ENCODE peak calls at places on chromosomes 1 and 21, in six cellular contexts. L, J, R, I, S and U are unnamed samples.

GRCh38 chr1:188782220-188782841 is 1695.3 kb downstream of the BRINP3 start:
- DNase-seq in J (peak), I (peak), S (peak), R (peak), L (peak), U (peak)

GRCh38 chr1:54671985-54672608 is 30.5 kb downstream of the MROH7 start:
- DNase-seq in J (peak), I (peak), R (peak), S (peak), L (peak), U (peak)

GRCh38 chr1:155177918-155178281 is 4.3 kb downstream of the TRIM46 start:
- DNase-seq in L (no peak), R (no peak), J (no peak), I (no peak), S (no peak), U (no peak)

GRCh38 chr21:46284077-46284644 is 1.2 kb downstream of the MCM3AP start:
- DNase-seq in J (no peak), R (no peak), I (no peak), L (no peak), S (no peak), U (no peak)

GRCh38 chr1:10494754-10495474 is 20.2 kb downstream of the PEX14 start:
- DNase-seq in J (peak), L (peak), S (peak), R (peak), I (no peak), U (peak)

GRCh38 chr1:227889047-227889862 is 58.5 kb downstream of the WNT9A start:
- DNase-seq in J (no peak), S (no peak), I (no peak), L (peak), R (no peak), U (peak)

GRCh38 chr1:82762829-82763532 is 962.2 kb downstream of the ADGRL2 start:
- DNase-seq in J (no peak), I (no peak), R (no peak), L (no peak), S (no peak), U (no peak)

GRCh38 chr1:8702121-8702520 is 115.3 kb downstream of the RERE start:
- DNase-seq in S (peak), J (no peak), I (no peak), R (no peak), L (peak), U (peak)

GRCh38 chr1:97691325-97691724 is 229.5 kb downstream of the DPYD start:
- DNase-seq in J (no peak), R (no peak), I (no peak), S (no peak), L (no peak), U (no peak)

GRCh38 chr1:244369256-244370057 is 82.3 kb downstream of the ADSS2 start:
- DNase-seq in R (no peak), J (no peak), L (no peak), I (peak), S (no peak), U (peak)

GRCh38 chr1:24086466-24086865 is 25.5 kb downstream of the MYOM3 start:
- DNase-seq in J (no peak), I (no peak), L (no peak), S (no peak), R (no peak), U (no peak)

GRCh38 chr1:59298178-59298583 is 1.3 kb downstream of the FGGY start:
- DNase-seq in L (no peak), R (no peak), I (no peak), S (no peak), J (no peak), U (no peak)

GRCh38 chr1:59298710-59299346 is 1.9 kb downstream of the FGGY start:
- DNase-seq in J (no peak), L (peak), S (no peak), I (no peak), R (peak), U (no peak)

GRCh38 chr1:59294423-59294822 is 2.5 kb upstream of the FGGY start:
- DNase-seq in L (no peak), I (no peak), J (no peak), S (no peak), R (no peak), U (no peak)

GRCh38 chr1:59295603-59296002 is 1.3 kb upstream of the FGGY start:
- DNase-seq in I (no peak), J (no peak), L (no peak), R (no peak), S (no peak), U (no peak)

GRCh38 chr1:59296358-59297256 is at the start of gene FGGY:
- DNase-seq in S (peak), L (peak), I (peak), R (peak), J (peak), U (peak)
- H2BK5ac ChIP-seq in S (peak), L (peak), I (peak), R (peak), J (peak), U (no peak)

GRCh38 chr1:22286491-22286890 is 143.6 kb upstream of the WNT4 start:
- DNase-seq in S (no peak), I (no peak), R (no peak), L (no peak), J (no peak), U (no peak)
- H2BK15ac ChIP-seq in S (no peak), I (no peak), R (no peak), L (no peak), J (no peak), U (no peak)

GRCh38 chr1:92934395-92935378 is 26.6 kb downstream of the DIPK1A start:
- DNase-seq in L (no peak), S (peak), J (no peak), I (no peak), R (peak), U (no peak)

GRCh38 chr1:92927870-92928269 is 33.4 kb downstream of the DIPK1A start:
- DNase-seq in L (no peak), J (no peak), R (no peak), I (no peak), S (no peak), U (no peak)

GRCh38 chr1:92933459-92933858 is 27.8 kb downstream of the DIPK1A start:
- DNase-seq in L (no peak), R (peak), I (no peak), J (no peak), S (no peak), U (no peak)

GRCh38 chr1:92929461-92929860 is 31.8 kb downstream of the DIPK1A start:
- DNase-seq in J (no peak), I (no peak), S (no peak), L (no peak), R (peak), U (no peak)

GRCh38 chr1:92931691-92932090 is 29.6 kb downstream of the DIPK1A start:
- DNase-seq in I (no peak), L (no peak), R (no peak), J (no peak), S (no peak), U (no peak)
- H2BK5ac ChIP-seq in I (no peak), L (no peak), R (no peak), J (no peak), S (no peak), U (no peak)

GRCh38 chr1:89763649-89763986 is 57.2 kb upstream of the LRRC8D start:
- DNase-seq in S (no peak), R (no peak), J (no peak), L (no peak), I (no peak), U (no peak)
- H2BK15ac ChIP-seq in S (no peak), R (peak), J (no peak), L (no peak), I (no peak), U (no peak)

DNA sequence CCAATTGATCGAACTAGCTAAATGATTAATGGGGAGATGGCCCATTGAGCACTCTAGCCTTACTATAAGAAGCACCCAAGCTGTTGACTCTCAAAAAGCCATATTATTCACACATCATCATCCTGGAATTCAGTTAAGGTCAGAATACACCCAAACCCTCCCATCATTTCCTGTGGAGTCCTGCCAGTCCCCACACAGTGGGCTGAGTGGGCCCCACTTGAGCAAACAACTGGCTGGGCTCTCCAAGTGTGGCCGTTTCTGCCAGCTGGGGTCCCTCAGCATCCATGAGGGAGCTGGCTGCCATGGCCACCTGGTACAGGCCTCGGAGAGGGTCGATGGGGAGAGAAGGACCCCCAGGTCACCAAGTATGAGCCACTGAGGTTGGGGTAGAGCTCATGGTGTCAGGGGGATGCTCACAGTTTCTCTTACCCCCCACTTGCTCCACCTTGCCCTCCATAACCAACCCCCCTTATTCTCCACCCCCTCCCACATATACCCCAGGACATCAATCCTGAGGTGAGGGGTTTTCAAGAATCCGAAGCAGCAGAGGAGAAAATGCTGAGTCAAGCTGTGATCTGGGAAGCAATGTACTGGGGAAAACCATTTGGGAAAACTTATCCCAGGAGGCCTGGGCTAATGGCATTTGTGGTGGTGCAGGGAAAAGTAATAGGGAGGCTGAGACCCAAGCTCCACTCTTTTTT is 60.3 kb downstream of the UBE2T start:
- DNase-seq in L (peak), R (peak), I (no peak), J (no peak), S (peak), U (no peak)
- H2BK5ac ChIP-seq in L (no peak), R (no peak), I (no peak), J (no peak), S (peak), U (no peak)

DNA sequence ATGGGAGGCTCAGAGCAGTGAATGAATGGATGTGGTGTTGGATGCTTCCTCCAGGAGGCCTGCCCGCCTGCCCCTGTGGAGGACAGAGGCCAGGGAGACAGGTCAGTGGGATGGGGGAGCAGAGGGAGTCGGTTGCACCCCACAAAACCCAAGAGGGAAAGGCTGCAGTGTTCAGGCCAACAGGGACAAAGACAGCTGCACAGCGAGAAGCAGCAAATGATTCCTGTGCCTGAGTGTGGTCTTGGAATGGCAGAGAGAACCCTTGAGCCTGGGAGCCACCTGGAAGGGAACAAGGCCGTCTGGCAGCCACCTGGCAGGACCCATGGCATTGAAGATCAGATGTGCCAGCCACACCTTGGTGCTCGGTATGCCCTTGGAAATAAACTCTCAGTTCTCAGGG is 8.1 kb downstream of the TFF3 start:
- DNase-seq in I (no peak), L (no peak), R (no peak), S (no peak), J (no peak), U (no peak)
- H2BK15ac ChIP-seq in I (no peak), L (no peak), R (no peak), S (no peak), J (no peak), U (no peak)

GRCh38 chr1:109253803-109254620 is 4.7 kb downstream of the CELSR2 start:
- DNase-seq in I (no peak), J (peak), S (peak), R (no peak), L (peak), U (no peak)
- H2BK5ac ChIP-seq in I (peak), J (peak), S (peak), R (peak), L (peak), U (no peak)

GRCh38 chr1:212452323-212453155 is 19.8 kb downstream of the NENF start:
- DNase-seq in J (no peak), I (no peak), S (peak), L (no peak), R (peak), U (no peak)

GRCh38 chr1:212450331-212450881 is 17.7 kb downstream of the NENF start:
- DNase-seq in S (no peak), R (no peak), L (no peak), I (no peak), J (no peak), U (no peak)

GRCh38 chr1:212453156-212453857 is 20.6 kb downstream of the NENF start:
- DNase-seq in S (no peak), I (no peak), L (no peak), J (no peak), R (no peak), U (no peak)

GRCh38 chr1:212454741-212455140 is 22.0 kb downstream of the NENF start:
- DNase-seq in L (no peak), J (no peak), I (no peak), S (no peak), R (no peak), U (no peak)

GRCh38 chr1:212451416-212452322 is 18.9 kb downstream of the NENF start:
- DNase-seq in S (no peak), L (no peak), J (no peak), I (no peak), R (no peak), U (no peak)
- H2BK15ac ChIP-seq in S (no peak), L (no peak), J (no peak), I (no peak), R (no peak), U (no peak)

DNA sequence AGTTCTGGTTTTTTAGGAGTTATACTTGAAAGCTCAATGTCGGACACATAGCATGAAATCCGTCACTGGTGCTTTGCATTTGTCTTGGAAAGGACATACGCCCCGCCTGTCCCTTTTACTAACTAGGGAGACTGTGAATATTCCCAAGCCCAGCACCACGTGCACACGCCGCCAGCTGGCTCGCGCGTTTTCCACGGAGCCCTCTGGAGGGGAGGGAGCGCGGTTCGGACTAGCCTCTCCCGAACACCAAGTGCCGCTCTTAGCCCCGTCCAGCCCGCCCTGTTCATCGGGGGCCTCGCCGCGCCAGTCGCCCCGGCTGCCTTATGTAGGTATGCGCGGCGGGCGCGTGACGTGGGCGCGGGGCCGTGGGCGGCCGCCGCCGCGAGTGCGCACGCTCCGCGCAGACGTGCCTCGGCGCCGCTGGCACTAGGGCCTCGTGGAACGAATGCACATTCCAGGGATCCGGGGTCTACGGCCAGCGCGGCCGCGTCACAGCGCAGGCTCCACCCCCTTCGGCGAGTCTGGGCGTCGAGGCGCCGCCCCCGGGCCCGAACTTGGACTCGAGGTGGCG is 689 bp upstream of the IRF2BP2 start:
- DNase-seq in S (peak), L (peak), R (peak), I (peak), J (peak), U (peak)
- H2BK5ac ChIP-seq in S (peak), L (peak), R (peak), I (peak), J (no peak), U (peak)